ENCODE peak calls at places on chromosomes 3 and 15, in nine cellular contexts. H is Daoy; C is endothelial cell; Y is amniotic stem cell; T is myocyte; B is sciatic nerve; R is posterior vena cava; E is Caki2; I is stimulated activated naive B cell treated with anti-CD40 and anti-IgM and Interleukin-4, amounts not matched to agents 10 μg/mL and 1 μg/mL and 100 μg/mL, for 72 hours. M is an unnamed sample.

GRCh38 chr3:47000922-47001730 is 21.7 kb downstream of the NBEAL2 start:
- DNase-seq in H (no peak), C (no peak), Y (no peak), T (no peak), B (no peak), R (peak), E (no peak), I (no peak), M (no peak)

GRCh38 chr3:66353530-66353929 is 132.7 kb downstream of the SLC25A26 start:
- DNase-seq in H (no peak), C (no peak), Y (no peak), T (no peak), B (no peak), R (no peak), E (no peak), I (no peak), M (no peak)

GRCh38 chr3:98821072-98821471 is 57.9 kb downstream of the ST3GAL6 start:
- DNase-seq in H (no peak), C (no peak), Y (no peak), T (no peak), B (no peak), R (no peak), E (no peak), I (no peak), M (no peak)

GRCh38 chr15:62431391-62431790 is 266.3 kb upstream of the C2CD4B start:
- DNase-seq in H (no peak), C (no peak), Y (no peak), T (no peak), B (no peak), R (no peak), E (no peak), I (no peak), M (no peak)

GRCh38 chr3:86969500-86970189 is 21.3 kb downstream of the VGLL3 start:
- DNase-seq in H (peak), C (peak), Y (no peak), T (peak), B (no peak), R (no peak), E (no peak), I (no peak), M (no peak)

GRCh38 chr3:194497799-194498575 is 11.2 kb upstream of the ATP13A3 start:
- DNase-seq in H (peak), C (no peak), Y (no peak), T (peak), B (no peak), R (no peak), E (peak), I (peak), M (no peak)

GRCh38 chr3:196108075-196108743 is 26.3 kb upstream of the TFRC start:
- DNase-seq in H (no peak), C (no peak), Y (no peak), T (no peak), B (no peak), R (peak), E (no peak), I (no peak), M (no peak)

GRCh38 chr3:168249539-168250414 is 154.1 kb upstream of the GOLIM4 start:
- DNase-seq in H (peak), C (peak), Y (peak), T (peak), B (peak), R (peak), E (peak), I (peak), M (peak)

GRCh38 chr3:130779031-130779430 is 32.4 kb upstream of the PIK3R4 start:
- DNase-seq in H (no peak), C (no peak), Y (no peak), T (no peak), B (no peak), R (no peak), E (no peak), I (no peak), M (no peak)

GRCh38 chr3:101099791-101100190 is 106.6 kb upstream of the ABI3BP start:
- DNase-seq in H (no peak), C (no peak), Y (no peak), T (no peak), B (no peak), R (no peak), E (no peak), I (no peak), M (no peak)

GRCh38 chr15:61196156-61196555 is 32.9 kb downstream of the RORA start:
- DNase-seq in H (no peak), C (no peak), Y (no peak), T (no peak), B (no peak), R (no peak), E (no peak), I (no peak), M (no peak)

GRCh38 chr3:13505147-13506130 is 25.3 kb downstream of the HDAC11 start:
- DNase-seq in H (no peak), C (no peak), Y (no peak), T (no peak), B (no peak), R (peak), E (no peak), I (no peak), M (no peak)

GRCh38 chr3:35708394-35708793 is 69.1 kb downstream of the ARPP21 start:
- DNase-seq in H (no peak), C (no peak), Y (no peak), T (no peak), B (no peak), R (no peak), E (no peak), I (no peak), M (no peak)

GRCh38 chr3:42179110-42179725 is 86.8 kb downstream of the CCK start:
- DNase-seq in H (peak), C (no peak), Y (peak), T (peak), B (no peak), R (no peak), E (peak), I (no peak), M (peak)

GRCh38 chr3:95434436-95434835 is 1371.6 kb downstream of the NSUN3 start:
- DNase-seq in H (no peak), C (no peak), Y (no peak), T (no peak), B (no peak), R (no peak), E (no peak), I (no peak), M (no peak)

M was measured in smooth muscle cell of the brain vasculature.